ENCODE peak calls at places on chromosomes 11 and 22, in four cellular contexts. S is body of pancreas, O is T-cell, F is COLO829. X is an unnamed sample.

GRCh38 chr22:49307870-49308269 is 519.8 kb downstream of the BRD1 start:
- DNase-seq in S (peak; percentile 2), O (no peak), F (no peak), X (no peak)

GRCh38 chr11:35040221-35040942 is 98.6 kb upstream of the CD44 start:
- DNase-seq in S (peak; percentile 31), O (peak; percentile 57), F (no peak), X (peak; percentile 53)

GRCh38 chr22:47395481-47395880 is 633.0 kb downstream of the TBC1D22A start:
- DNase-seq in S (no peak), O (no peak), F (no peak), X (no peak)

GRCh38 chr22:50482107-50483074 is 1.0 kb downstream of the ADM2 start:
- DNase-seq in S (no peak), O (no peak), F (no peak), X (no peak)

GRCh38 chr11:18853086-18853720 is 61.6 kb upstream of the PTPN5 start:
- DNase-seq in S (no peak), O (no peak), F (no peak), X (no peak)

GRCh38 chr11:19232910-19233503 is 7.7 kb downstream of the E2F8 start:
- DNase-seq in S (no peak), O (no peak), F (no peak), X (no peak)

GRCh38 chr11:31240340-31240904 is 129.1 kb downstream of the DCDC1 start:
- DNase-seq in S (peak; percentile 18), O (no peak), F (no peak), X (peak; percentile 0)

GRCh38 chr22:38609371-38609770 is 39.4 kb upstream of the DMC1 start:
- DNase-seq in S (no peak), O (no peak), F (no peak), X (no peak)

GRCh38 chr11:64089027-64089360 is 53.3 kb downstream of the FLRT1 start:
- DNase-seq in S (no peak), O (no peak), F (no peak), X (no peak)

GRCh38 chr11:72813740-72814138 is 472 bp upstream of the ATG16L2 start:
- DNase-seq in S (peak; percentile 81), O (no peak), F (peak; percentile 60), X (no peak)

GRCh38 chr11:71971676-71972075 is 27.0 kb upstream of the IL18BP start:
- DNase-seq in S (no peak), O (no peak), F (no peak), X (no peak)

GRCh38 chr11:65417221-65417701 is 5.3 kb upstream of the NEAT1 start:
- DNase-seq in S (peak; percentile 47), O (peak; percentile 42), F (no peak), X (no peak)

GRCh38 chr22:41512421-41513194 is 31.7 kb downstream of the POLR3H start:
- DNase-seq in S (no peak), O (no peak), F (no peak), X (no peak)

GRCh38 chr11:119491753-119492455 is 68.9 kb upstream of the THY1 start:
- DNase-seq in S (no peak), O (no peak), F (no peak), X (no peak)

GRCh38 chr11:74330065-74330858 is 18.8 kb upstream of the P4HA3 start:
- DNase-seq in S (no peak), O (no peak), F (peak; percentile 13), X (no peak)

GRCh38 chr11:93689166-93689734 is 27.8 kb downstream of the CEP295 start:
- DNase-seq in S (no peak), O (no peak), F (no peak), X (no peak)

GRCh38 chr22:49677495-49677889 is 150.2 kb downstream of the BRD1 start:
- DNase-seq in S (peak; percentile 6), O (no peak), F (no peak), X (no peak)

GRCh38 chr11:58503361-58503856 is 4.5 kb downstream of the OR5B21 start:
- DNase-seq in S (no peak), O (no peak), F (no peak), X (no peak)

GRCh38 chr11:46392421-46393230 is 1.1 kb upstream of the CHRM4 start:
- DNase-seq in S (peak; percentile 89), O (peak; percentile 76), F (peak; percentile 87), X (peak; percentile 48)

X was measured in effector memory CD4-positive, alpha-beta T cell.